ENCODE peak calls at places on chromosome 10, in four cellular contexts. H, E, U and M are unnamed samples.

GRCh38 chr10:13023754-13024153 is 22.2 kb upstream of the CCDC3 start:
- DNase-seq in U (no peak), E (no peak), H (no peak), M (no peak)

GRCh38 chr10:103493362-103493871 is at the start of gene NEURL1:
- DNase-seq in U (no peak), E (no peak), H (no peak), M (no peak)

GRCh38 chr10:57142925-57143576 is 782.0 kb upstream of the ZWINT start:
- DNase-seq in H (no peak), E (no peak), U (no peak), M (no peak)

GRCh38 chr10:22666287-22667092 is 47.9 kb downstream of the PIP4K2A start:
- DNase-seq in E (peak), U (no peak), H (no peak), M (peak)

GRCh38 chr10:24463683-24464426 is 254.9 kb downstream of the KIAA1217 start:
- DNase-seq in E (peak), U (no peak), H (peak), M (peak)

GRCh38 chr10:62075414-62075813 is 173.9 kb downstream of the ARID5B start:
- DNase-seq in H (no peak), U (no peak), E (no peak), M (no peak)

GRCh38 chr10:77527839-77528238 is 109.8 kb downstream of the KCNMA1 start:
- DNase-seq in U (no peak), H (no peak), E (no peak), M (no peak)

GRCh38 chr10:132292287-132292971 is 15.3 kb downstream of the STK32C start:
- DNase-seq in U (peak), H (no peak), E (no peak), M (no peak)

GRCh38 chr10:131345691-131346090 is 34.2 kb upstream of the TCERG1L start:
- DNase-seq in E (no peak), U (no peak), H (no peak), M (no peak)

GRCh38 chr10:51301644-51302043 is 227.4 kb downstream of the PRKG1 start:
- DNase-seq in E (no peak), U (no peak), H (peak), M (peak)

GRCh38 chr10:3427846-3428442 is 255.4 kb upstream of the PITRM1 start:
- DNase-seq in E (no peak), H (no peak), U (no peak), M (no peak)

GRCh38 chr10:46223064-46223480 is 63.7 kb upstream of the ANTXRL start:
- DNase-seq in U (no peak), E (no peak), H (no peak), M (no peak)

GRCh38 chr10:42866115-42866995 is 83.8 kb downstream of the BMS1 start:
- DNase-seq in U (peak), H (peak), E (peak), M (peak)

GRCh38 chr10:133156674-133157579 is 3.1 kb upstream of the KNDC1 start:
- DNase-seq in E (peak), H (no peak), U (no peak), M (peak)

GRCh38 chr10:13614530-13615332 is 28.0 kb downstream of the PRPF18 start:
- DNase-seq in U (no peak), H (peak), E (peak), M (peak)

GRCh38 chr10:14602807-14603538 is 171.7 kb downstream of the FAM107B start:
- DNase-seq in U (no peak), E (no peak), H (no peak), M (peak)

GRCh38 chr10:95413608-95414007 is 122.8 kb upstream of the PDLIM1 start:
- DNase-seq in E (no peak), H (no peak), U (no peak), M (no peak)

GRCh38 chr10:18635995-18636394 is 15.4 kb downstream of the NSUN6 start:
- DNase-seq in H (no peak), E (no peak), U (no peak), M (no peak)

GRCh38 chr10:88472540-88472939 is 110.6 kb downstream of the RNLS start:
- DNase-seq in E (no peak), U (peak), H (no peak), M (no peak)

GRCh38 chr10:51244308-51244707 is 170.0 kb downstream of the PRKG1 start:
- DNase-seq in E (peak), H (no peak), U (no peak), M (no peak)

GRCh38 chr10:28946479-28946878 is 269.2 kb downstream of the BAMBI start:
- DNase-seq in U (no peak), H (no peak), E (peak), M (peak)

GRCh38 chr10:107423903-107424302 is 259.4 kb upstream of the SORCS1 start:
- DNase-seq in H (no peak), U (no peak), E (no peak), M (no peak)

GRCh38 chr10:55410415-55410885 is 609.4 kb upstream of the PCDH15 start:
- DNase-seq in H (no peak), E (peak), U (no peak), M (no peak)

GRCh38 chr10:131899695-131900349 is 986 bp upstream of the PPP2R2D start:
- DNase-seq in H (no peak), U (no peak), E (no peak), M (no peak)

GRCh38 chr10:110845372-110845755 is 26.4 kb upstream of the PDCD4 start:
- DNase-seq in U (no peak), H (no peak), E (no peak), M (no peak)

GRCh38 chr10:5449227-5449626 is 36.9 kb downstream of the NET1 start:
- DNase-seq in E (no peak), U (no peak), H (no peak), M (peak)

GRCh38 chr10:95388539-95388938 is 97.7 kb upstream of the PDLIM1 start:
- DNase-seq in E (no peak), U (no peak), H (no peak), M (no peak)

GRCh38 chr10:69867699-69868558 is 66.2 kb downstream of the COL13A1 start:
- DNase-seq in H (no peak), E (no peak), U (no peak), M (no peak)
- TF ChIP-seq CTCF in H (no peak), E (no peak), U (no peak), M (no peak)

DNA sequence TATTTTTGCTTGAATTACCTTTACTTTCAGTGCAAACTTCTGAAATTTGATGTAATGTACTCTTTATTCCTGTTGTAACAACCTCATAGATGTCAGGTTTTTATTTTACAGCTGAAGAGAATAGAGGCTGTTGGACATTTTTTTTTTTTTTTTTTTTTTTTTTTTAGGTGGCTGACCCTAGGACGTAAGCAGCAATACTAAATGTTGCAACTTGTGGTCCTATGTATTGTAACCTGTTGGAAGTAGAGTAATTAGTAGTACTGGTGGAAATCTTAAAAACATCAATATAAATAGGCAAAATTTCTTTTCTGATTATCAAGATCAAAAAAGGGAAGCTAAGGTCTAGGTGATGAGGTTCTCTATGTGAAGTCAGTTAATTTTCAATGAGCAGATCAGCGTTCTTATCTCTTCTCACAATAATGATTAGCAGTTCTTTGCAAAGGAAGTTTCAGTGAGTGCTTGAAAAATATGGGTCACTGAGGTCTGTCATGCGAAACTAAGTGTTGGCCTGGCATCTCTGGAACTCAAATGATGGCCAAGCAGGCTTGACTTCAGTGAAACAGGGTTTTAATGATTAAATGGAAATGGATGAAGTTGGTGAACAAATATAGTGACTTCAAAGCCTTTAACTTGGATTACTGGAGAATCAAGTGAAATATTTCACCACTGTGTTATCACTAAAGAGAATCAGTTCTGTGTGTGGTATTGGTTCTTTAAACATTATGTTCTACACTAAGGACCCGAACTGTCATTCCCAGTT is 42.7 kb downstream of the BICC1 start:
- DNase-seq in H (no peak), U (no peak), E (no peak), M (no peak)
- H3K4me3 ChIP-seq in H (no peak), U (no peak), E (no peak), M (no peak)

DNA sequence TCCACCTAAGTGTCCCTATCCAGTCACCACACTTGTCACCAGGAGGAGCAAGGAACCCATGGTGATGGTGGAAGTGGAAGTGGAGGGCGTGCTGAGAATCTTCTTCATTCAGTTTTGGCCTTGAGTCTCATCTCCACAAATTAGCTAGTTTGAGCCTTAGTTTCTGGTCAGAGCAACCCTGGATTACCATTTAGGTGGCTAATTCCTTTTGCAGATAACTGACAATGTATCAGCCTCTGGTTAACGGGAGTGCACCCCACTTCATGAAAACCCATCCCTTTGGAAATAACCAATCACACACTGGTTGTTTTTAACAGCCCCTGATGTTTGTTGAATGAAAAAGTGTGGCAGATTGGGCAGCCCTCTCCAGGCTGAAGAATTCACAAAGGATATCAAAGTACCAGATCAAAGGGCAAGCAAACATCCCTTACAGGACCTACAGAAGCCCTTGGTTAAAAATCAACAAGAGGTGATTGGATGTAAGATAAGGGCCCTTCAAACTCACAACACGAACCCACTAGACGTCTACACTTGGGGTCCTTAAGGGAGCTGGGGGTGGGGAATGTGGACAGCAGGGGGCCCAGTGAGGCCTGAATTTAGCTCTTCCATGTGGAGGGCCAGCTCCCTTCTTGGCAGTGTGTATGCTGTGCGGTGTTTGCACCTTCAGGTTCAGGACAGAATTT is 37.1 kb upstream of the SLF2 start:
- DNase-seq in E (no peak), U (no peak), H (no peak), M (no peak)
- TF ChIP-seq CTCF in E (no peak), U (no peak), H (no peak), M (no peak)

DNA sequence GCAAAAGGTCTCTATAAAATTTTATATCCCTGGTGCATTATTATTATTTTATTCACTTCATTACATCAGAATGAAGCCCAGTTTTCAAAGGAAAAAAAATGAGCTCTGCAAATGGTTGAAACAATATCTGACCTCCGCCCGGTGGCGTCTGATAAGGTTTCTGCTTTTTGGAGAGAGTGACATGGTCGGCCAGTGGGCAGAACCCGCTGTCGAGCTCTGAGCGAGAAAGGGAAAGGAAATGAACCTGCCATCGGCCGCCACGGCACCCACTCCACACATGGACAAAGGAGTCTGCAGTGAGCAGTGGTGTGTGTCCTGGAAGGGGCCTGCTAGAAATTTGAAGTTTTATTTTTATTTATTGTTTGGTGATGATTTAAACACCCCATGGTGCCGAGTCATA is 149.2 kb upstream of the MKI67 start:
- DNase-seq in U (no peak), H (no peak), E (no peak), M (no peak)
- H3K4me3 ChIP-seq in U (no peak), H (no peak), E (no peak), M (no peak)

DNA sequence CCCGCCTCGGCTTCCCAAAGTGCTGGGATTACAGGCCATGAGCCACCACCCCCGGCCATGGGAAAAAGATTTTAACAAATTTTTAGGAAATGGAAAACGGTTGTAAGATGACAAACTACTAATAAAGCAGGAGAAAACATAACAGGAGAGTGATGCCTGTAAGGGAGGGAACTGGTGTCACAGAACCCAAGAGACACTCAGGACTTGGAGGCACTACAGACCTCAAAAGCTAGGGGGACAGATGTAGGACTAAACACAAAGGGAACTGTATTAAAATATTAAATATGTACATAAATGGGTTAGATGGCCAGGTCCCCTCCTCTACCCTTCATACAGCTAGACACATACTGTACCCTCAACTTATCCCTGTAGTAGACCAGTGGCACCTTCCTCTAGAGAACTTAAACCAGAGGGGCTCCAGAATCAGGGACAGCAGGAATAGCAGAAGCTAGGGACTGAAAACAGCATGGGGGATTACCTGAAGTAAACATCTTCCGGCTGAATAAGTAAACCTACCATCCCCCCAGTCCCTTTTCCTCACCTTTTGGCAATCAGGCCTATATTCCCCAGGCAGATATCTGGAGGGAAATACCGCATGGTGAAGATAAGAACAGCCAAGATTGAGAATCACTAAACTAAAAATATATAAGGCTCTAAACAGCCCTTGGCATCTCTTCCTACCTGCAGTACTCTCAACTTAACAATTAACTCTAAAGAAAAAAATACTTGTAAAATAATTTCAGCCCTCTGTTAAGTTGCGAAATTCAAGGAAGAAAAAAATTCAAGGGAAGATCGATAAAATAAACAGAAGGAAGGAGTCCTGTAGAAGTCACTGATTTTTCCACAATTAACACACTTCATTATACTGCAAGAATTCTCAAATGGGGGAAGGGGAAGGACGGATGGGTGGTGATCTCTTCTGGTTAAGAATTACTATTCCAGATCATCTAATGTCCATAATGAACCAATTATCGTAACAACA is 15.5 kb downstream of the TM9SF3 start:
- DNase-seq in U (no peak), E (no peak), H (no peak), M (no peak)
- TF ChIP-seq CTCF in U (no peak), E (no peak), H (no peak), M (no peak)

DNA sequence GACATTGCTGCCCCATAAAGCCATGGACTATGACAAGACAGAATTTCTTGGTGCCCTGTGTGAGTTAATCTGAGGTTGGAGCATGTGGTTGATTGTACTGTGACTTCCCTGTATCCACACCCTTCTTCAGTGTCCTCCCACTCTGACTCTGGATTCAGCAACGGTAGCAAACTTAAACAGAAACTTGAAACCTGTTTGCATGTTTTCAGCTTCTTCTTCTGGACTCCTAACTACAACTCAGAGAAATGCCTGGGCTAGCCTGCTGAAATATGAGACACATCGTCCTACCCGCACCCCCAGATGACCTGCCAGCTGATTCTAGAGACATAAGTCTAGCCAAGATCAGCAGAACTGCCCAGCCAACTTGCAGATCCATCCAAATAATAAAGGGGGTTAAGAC is 78.4 kb downstream of the IPMK start:
- DNase-seq in E (peak), U (no peak), H (peak), M (peak)
- H3K4me3 ChIP-seq in E (no peak), U (no peak), H (no peak), M (no peak)

GRCh38 chr10:117804470-117805011 is 242.2 kb downstream of the RAB11FIP2 start:
- DNase-seq in H (no peak), U (no peak), E (no peak), M (no peak)
- TF ChIP-seq CTCF in H (no peak), U (no peak), E (no peak), M (no peak)